ENCODE peak calls at places on chromosomes 12 and 14, in nine cellular contexts. Q is cardiac fibroblast; K is NCI-H1092 treated with DMSO at 0.1 percent for 48 hours; Y is RWPE1; X is GM03348; R is WTC11; W is lower leg skin; Z is activated CD4-positive, CD25-positive, alpha-beta regulatory T cell treated with anti-CD3 and anti-CD28 coated beads, Interleukin-2, amount 50 U/mL, for 16 hours; I is sciatic nerve. C is an unnamed sample.

GRCh38 chr14:106141242-106142220 is 615.1 kb downstream of the TMEM121 start:
- DNase-seq in Q (no peak), K (no peak), Y (no peak), X (no peak), R (no peak), W (no peak), Z (peak; percentile 16), I (no peak), C (no peak)

GRCh38 chr14:24712374-24712773 is 78.4 kb upstream of the GZMB start:
- DNase-seq in Q (no peak), K (no peak), Y (no peak), X (no peak), R (no peak), W (no peak), Z (no peak), I (no peak), C (no peak)

GRCh38 chr14:100838493-100839440 is 12.8 kb downstream of the MEG3 start:
- DNase-seq in Q (no peak), K (no peak), Y (no peak), X (no peak), R (no peak), W (no peak), Z (no peak), I (no peak), C (no peak)

GRCh38 chr14:105356927-105357326 is 41.4 kb upstream of the TEX22 start:
- DNase-seq in Q (no peak), K (no peak), Y (no peak), X (no peak), R (no peak), W (no peak), Z (no peak), I (no peak), C (no peak)

GRCh38 chr12:72207756-72208155 is 64.4 kb upstream of the TRHDE start:
- DNase-seq in Q (no peak), K (no peak), Y (no peak), X (no peak), R (no peak), W (no peak), Z (no peak), I (no peak), C (no peak)

GRCh38 chr14:91545946-91546716 is 36.0 kb upstream of the PPP4R3A start:
- DNase-seq in Q (peak; percentile 36), K (peak; percentile 6), Y (no peak), X (no peak), R (no peak), W (no peak), Z (no peak), I (no peak), C (no peak)

GRCh38 chr12:53474819-53475218 is 22.9 kb downstream of the PCBP2 start:
- DNase-seq in Q (no peak), K (no peak), Y (no peak), X (no peak), R (no peak), W (no peak), Z (no peak), I (no peak), C (no peak)

GRCh38 chr14:92802678-92803077 is 8.6 kb downstream of the GOLGA5 start:
- DNase-seq in Q (no peak), K (no peak), Y (no peak), X (no peak), R (no peak), W (no peak), Z (no peak), I (no peak), C (no peak)

GRCh38 chr14:67962215-67962644 is 142.7 kb downstream of the RAD51B start:
- DNase-seq in Q (no peak), K (no peak), Y (no peak), X (no peak), R (no peak), W (no peak), Z (no peak), I (no peak), C (no peak)

GRCh38 chr12:96424601-96425000 is 24.4 kb upstream of the CDK17 start:
- DNase-seq in Q (no peak), K (no peak), Y (no peak), X (no peak), R (no peak), W (no peak), Z (no peak), I (no peak), C (no peak)

GRCh38 chr14:53956427-53957201 is at the start of gene BMP4:
- DNase-seq in Q (peak; percentile 38), K (no peak), Y (no peak), X (no peak), R (peak; percentile 95), W (peak; percentile 98), Z (no peak), I (peak; percentile 89), C (peak; percentile 95)

GRCh38 chr12:110079477-110080400 is 31.4 kb upstream of the C12orf76 start:
- DNase-seq in Q (peak; percentile 26), K (no peak), Y (no peak), X (no peak), R (no peak), W (no peak), Z (peak; percentile 41), I (peak; percentile 77), C (peak; percentile 72)

C was measured in sigmoid colon.